ENCODE peak calls at places on chromosome 7, in six cellular contexts. One of them, this sample, is unnamed. For H3K4me1 and H3K27me3, the result is how much of the 10 kb centered on the place peaks cover.

GRCh38 chr7:1026721-1027151 is 17.6 kb upstream of the GPR146 start:
- DNase-seq in left ventricle myocardium inferior: no peak
- DNase-seq in cardiac muscle cell: no peak
- DNase-seq in effector memory CD4-positive, alpha-beta T cell: no peak
- DNase-seq in esophagus squamous epithelium: no peak
- DNase-seq in HCT116: no peak
- DNase-seq in this sample: no peak

GRCh38 chr7:55964261-55964801 is at the start of gene NIPSNAP2:
- DNase-seq in effector memory CD4-positive, alpha-beta T cell: peak
- DNase-seq in cardiac muscle cell: peak
- DNase-seq in HCT116: peak
- DNase-seq in esophagus squamous epithelium: no peak
- DNase-seq in left ventricle myocardium inferior: no peak
- DNase-seq in this sample: peak

GRCh38 chr7:30702200-30702599 is 19.9 kb upstream of the CRHR2 start:
- DNase-seq in cardiac muscle cell: no peak
- DNase-seq in effector memory CD4-positive, alpha-beta T cell: no peak
- DNase-seq in left ventricle myocardium inferior: no peak
- DNase-seq in esophagus squamous epithelium: no peak
- DNase-seq in HCT116: no peak
- DNase-seq in this sample: no peak

GRCh38 chr7:6481445-6481844 is 33.7 kb upstream of the DAGLB start:
- DNase-seq in HCT116: no peak
- DNase-seq in esophagus squamous epithelium: no peak
- DNase-seq in left ventricle myocardium inferior: no peak
- DNase-seq in effector memory CD4-positive, alpha-beta T cell: no peak
- DNase-seq in cardiac muscle cell: no peak
- DNase-seq in this sample: no peak

GRCh38 chr7:100141554-100141949 is 7.2 kb upstream of the LAMTOR4 start:
- DNase-seq in HCT116: no peak
- DNase-seq in esophagus squamous epithelium: no peak
- DNase-seq in left ventricle myocardium inferior: no peak
- DNase-seq in effector memory CD4-positive, alpha-beta T cell: no peak
- DNase-seq in cardiac muscle cell: no peak
- DNase-seq in this sample: no peak

GRCh38 chr7:128410092-128410665 is 397 bp upstream of the IMPDH1 start:
- DNase-seq in effector memory CD4-positive, alpha-beta T cell: peak
- DNase-seq in cardiac muscle cell: peak
- DNase-seq in left ventricle myocardium inferior: peak
- DNase-seq in esophagus squamous epithelium: peak
- DNase-seq in HCT116: peak
- DNase-seq in this sample: peak

GRCh38 chr7:90222811-90223725 is 11.5 kb downstream of the STEAP2 start:
- DNase-seq in HCT116: no peak
- DNase-seq in esophagus squamous epithelium: no peak
- DNase-seq in left ventricle myocardium inferior: peak
- DNase-seq in effector memory CD4-positive, alpha-beta T cell: no peak
- DNase-seq in cardiac muscle cell: peak
- DNase-seq in this sample: no peak

GRCh38 chr7:158073845-158074840 is 513.5 kb downstream of the PTPRN2 start:
- DNase-seq in cardiac muscle cell: no peak
- DNase-seq in HCT116: no peak
- DNase-seq in left ventricle myocardium inferior: no peak
- DNase-seq in esophagus squamous epithelium: no peak
- DNase-seq in effector memory CD4-positive, alpha-beta T cell: no peak
- DNase-seq in this sample: no peak

GRCh38 chr7:107208563-107208962 is 39.8 kb downstream of the HBP1 start:
- DNase-seq in esophagus squamous epithelium: no peak
- DNase-seq in cardiac muscle cell: no peak
- DNase-seq in left ventricle myocardium inferior: no peak
- DNase-seq in effector memory CD4-positive, alpha-beta T cell: no peak
- DNase-seq in HCT116: no peak
- DNase-seq in this sample: no peak

GRCh38 chr7:95199779-95200558 is 124.4 kb downstream of the PON1 start:
- DNase-seq in esophagus squamous epithelium: no peak
- DNase-seq in effector memory CD4-positive, alpha-beta T cell: no peak
- DNase-seq in left ventricle myocardium inferior: no peak
- DNase-seq in HCT116: peak
- DNase-seq in cardiac muscle cell: peak
- DNase-seq in this sample: no peak

GRCh38 chr7:119377-120163 is 72.8 kb upstream of the FAM20C start:
- DNase-seq in effector memory CD4-positive, alpha-beta T cell: no peak
- DNase-seq in HCT116: no peak
- DNase-seq in esophagus squamous epithelium: no peak
- DNase-seq in left ventricle myocardium inferior: peak
- DNase-seq in cardiac muscle cell: no peak
- DNase-seq in this sample: no peak

GRCh38 chr7:47347986-47348385 is 233.9 kb downstream of the TNS3 start:
- DNase-seq in esophagus squamous epithelium: no peak
- DNase-seq in left ventricle myocardium inferior: no peak
- DNase-seq in effector memory CD4-positive, alpha-beta T cell: no peak
- DNase-seq in cardiac muscle cell: no peak
- DNase-seq in HCT116: no peak
- DNase-seq in this sample: no peak

GRCh38 chr7:100493476-100494264 is 9.9 kb downstream of the NYAP1 start:
- DNase-seq in effector memory CD4-positive, alpha-beta T cell: no peak
- DNase-seq in left ventricle myocardium inferior: peak
- DNase-seq in HCT116: no peak
- DNase-seq in esophagus squamous epithelium: no peak
- DNase-seq in cardiac muscle cell: peak
- DNase-seq in this sample: no peak

GRCh38 chr7:47792521-47793121 is 155.6 kb downstream of the PKD1L1 start:
- DNase-seq in cardiac muscle cell: peak
- DNase-seq in left ventricle myocardium inferior: no peak
- DNase-seq in HCT116: peak
- DNase-seq in esophagus squamous epithelium: no peak
- DNase-seq in effector memory CD4-positive, alpha-beta T cell: no peak
- DNase-seq in this sample: no peak

GRCh38 chr7:141389423-141389822 is 161.8 kb upstream of the AGK start:
- DNase-seq in esophagus squamous epithelium: no peak
- DNase-seq in HCT116: no peak
- DNase-seq in left ventricle myocardium inferior: no peak
- DNase-seq in cardiac muscle cell: no peak
- DNase-seq in effector memory CD4-positive, alpha-beta T cell: no peak
- DNase-seq in this sample: no peak

GRCh38 chr7:128774029-128774689 is 1.4 kb downstream of the OPN1SW start:
- DNase-seq in effector memory CD4-positive, alpha-beta T cell: no peak
- DNase-seq in esophagus squamous epithelium: no peak
- DNase-seq in cardiac muscle cell: no peak
- DNase-seq in left ventricle myocardium inferior: no peak
- DNase-seq in HCT116: no peak
- DNase-seq in this sample: no peak

GRCh38 chr7:111587126-111587525 is 24.8 kb upstream of the IMMP2L start:
- DNase-seq in esophagus squamous epithelium: no peak
- DNase-seq in HCT116: no peak
- DNase-seq in cardiac muscle cell: no peak
- DNase-seq in effector memory CD4-positive, alpha-beta T cell: no peak
- DNase-seq in left ventricle myocardium inferior: no peak
- DNase-seq in this sample: no peak

GRCh38 chr7:46071601-46072000 is 150.5 kb upstream of the IGFBP3 start:
- DNase-seq in effector memory CD4-positive, alpha-beta T cell: no peak
- DNase-seq in cardiac muscle cell: peak
- DNase-seq in HCT116: no peak
- DNase-seq in esophagus squamous epithelium: no peak
- DNase-seq in left ventricle myocardium inferior: no peak
- DNase-seq in this sample: no peak

GRCh38 chr7:101547022-101547915 is 81.8 kb downstream of the MYL10 start:
- DNase-seq in HCT116: no peak
- DNase-seq in esophagus squamous epithelium: no peak
- DNase-seq in effector memory CD4-positive, alpha-beta T cell: no peak
- DNase-seq in cardiac muscle cell: no peak
- DNase-seq in left ventricle myocardium inferior: no peak
- DNase-seq in this sample: no peak

GRCh38 chr7:88259656-88260380 is 40.0 kb upstream of the SRI start:
- DNase-seq in left ventricle myocardium inferior: no peak
- DNase-seq in esophagus squamous epithelium: no peak
- DNase-seq in effector memory CD4-positive, alpha-beta T cell: no peak
- DNase-seq in HCT116: no peak
- DNase-seq in cardiac muscle cell: peak
- DNase-seq in this sample: no peak

GRCh38 chr7:129401228-129401967 is 32.8 kb upstream of the STRIP2 start:
- DNase-seq in esophagus squamous epithelium: no peak
- DNase-seq in HCT116: no peak
- DNase-seq in cardiac muscle cell: no peak
- DNase-seq in left ventricle myocardium inferior: no peak
- DNase-seq in effector memory CD4-positive, alpha-beta T cell: no peak
- DNase-seq in this sample: no peak

GRCh38 chr7:1175967-1176851 is 16.2 kb upstream of the ZFAND2A start:
- DNase-seq in cardiac muscle cell: peak
- DNase-seq in HCT116: peak
- DNase-seq in effector memory CD4-positive, alpha-beta T cell: peak
- DNase-seq in left ventricle myocardium inferior: peak
- DNase-seq in esophagus squamous epithelium: peak
- DNase-seq in this sample: peak

GRCh38 chr7:134364619-134365037 is 47.9 kb upstream of the SLC35B4 start:
- DNase-seq in effector memory CD4-positive, alpha-beta T cell: no peak
- DNase-seq in left ventricle myocardium inferior: no peak
- DNase-seq in cardiac muscle cell: peak
- DNase-seq in esophagus squamous epithelium: no peak
- DNase-seq in HCT116: peak
- DNase-seq in this sample: no peak

GRCh38 chr7:130297628-130298027 is 4.7 kb downstream of the CPA4 start:
- DNase-seq in esophagus squamous epithelium: no peak
- DNase-seq in effector memory CD4-positive, alpha-beta T cell: no peak
- DNase-seq in HCT116: no peak
- DNase-seq in cardiac muscle cell: no peak
- DNase-seq in left ventricle myocardium inferior: no peak
- DNase-seq in this sample: no peak

GRCh38 chr7:107563072-107563760 is 504 bp downstream of the COG5 start:
- DNase-seq in esophagus squamous epithelium: no peak
- DNase-seq in effector memory CD4-positive, alpha-beta T cell: no peak
- DNase-seq in cardiac muscle cell: no peak
- DNase-seq in HCT116: peak
- DNase-seq in left ventricle myocardium inferior: no peak
- DNase-seq in this sample: no peak

GRCh38 chr7:9890092-9890491 is 1083.6 kb upstream of the PHF14 start:
- DNase-seq in left ventricle myocardium inferior: no peak
- DNase-seq in HCT116: no peak
- DNase-seq in effector memory CD4-positive, alpha-beta T cell: no peak
- DNase-seq in cardiac muscle cell: no peak
- DNase-seq in esophagus squamous epithelium: no peak
- DNase-seq in this sample: no peak

GRCh38 chr7:81111358-81111757 is 192.5 kb upstream of the SEMA3C start:
- DNase-seq in HCT116: peak
- DNase-seq in effector memory CD4-positive, alpha-beta T cell: no peak
- DNase-seq in cardiac muscle cell: peak
- DNase-seq in esophagus squamous epithelium: no peak
- DNase-seq in left ventricle myocardium inferior: no peak
- DNase-seq in this sample: no peak

GRCh38 chr7:925601-926000 is 28.9 kb downstream of the ADAP1 start:
- DNase-seq in esophagus squamous epithelium: no peak
- DNase-seq in left ventricle myocardium inferior: peak
- DNase-seq in cardiac muscle cell: no peak
- DNase-seq in HCT116: no peak
- DNase-seq in effector memory CD4-positive, alpha-beta T cell: peak
- DNase-seq in this sample: peak

GRCh38 chr7:132609906-132610520 is 33.7 kb upstream of the PLXNA4 start:
- DNase-seq in cardiac muscle cell: no peak
- DNase-seq in HCT116: no peak
- DNase-seq in effector memory CD4-positive, alpha-beta T cell: no peak
- DNase-seq in left ventricle myocardium inferior: no peak
- DNase-seq in esophagus squamous epithelium: no peak
- DNase-seq in this sample: no peak

DNA sequence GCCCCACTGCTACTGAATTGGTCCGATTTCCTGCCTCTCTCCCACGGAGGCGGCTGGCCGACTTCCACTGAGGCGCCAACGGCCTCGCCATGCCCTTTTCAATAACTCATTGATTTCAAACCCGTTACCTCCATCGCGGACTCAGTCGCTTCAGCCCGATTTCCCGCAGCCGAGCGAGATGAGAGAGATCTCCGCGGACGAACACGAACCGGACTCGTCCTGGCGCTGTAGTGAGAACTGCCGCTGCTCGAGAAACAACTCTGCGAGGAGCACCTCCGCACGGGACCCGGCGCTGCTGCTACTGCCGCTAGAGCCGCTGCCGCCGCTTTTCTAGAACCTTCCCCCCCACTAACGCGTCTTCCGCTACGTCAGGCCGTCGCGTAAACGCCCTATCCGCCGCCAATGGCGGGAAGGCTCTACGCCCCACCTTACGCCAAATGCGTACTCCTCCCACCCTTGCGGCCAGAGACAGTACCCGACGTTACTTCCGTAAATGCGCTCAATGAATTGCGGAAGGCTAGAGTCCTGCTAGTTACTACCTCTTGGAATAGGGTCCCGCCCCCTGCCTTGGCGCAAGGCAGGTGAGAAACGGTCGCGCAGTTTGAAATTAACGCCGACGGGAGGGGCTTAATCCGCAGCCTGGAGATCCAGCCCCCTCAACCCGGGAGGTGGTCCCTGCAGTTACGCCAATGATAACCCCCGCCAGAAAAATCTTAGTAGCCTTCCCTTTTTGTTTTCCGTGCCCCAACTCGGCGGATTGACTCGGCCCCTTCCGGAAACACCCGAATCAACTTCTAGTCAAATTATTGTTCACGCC is at the start of gene HNRNPA2B1:
- DNase-seq in HCT116: peak
- DNase-seq in left ventricle myocardium inferior: peak
- DNase-seq in effector memory CD4-positive, alpha-beta T cell: peak
- DNase-seq in esophagus squamous epithelium: peak
- DNase-seq in cardiac muscle cell: peak
- DNase-seq in this sample: peak
- H3K4me1 ChIP-seq in HCT116: under half
- H3K4me1 ChIP-seq in left ventricle myocardium inferior: half or more
- H3K4me1 ChIP-seq in effector memory CD4-positive, alpha-beta T cell: under half
- H3K4me1 ChIP-seq in esophagus squamous epithelium: under half
- H3K4me1 ChIP-seq in cardiac muscle cell: under half
- H3K4me1 ChIP-seq in this sample: under half

GRCh38 chr7:44156453-44157010 is 15.4 kb upstream of the MYL7 start:
- DNase-seq in left ventricle myocardium inferior: no peak
- DNase-seq in effector memory CD4-positive, alpha-beta T cell: no peak
- DNase-seq in cardiac muscle cell: no peak
- DNase-seq in HCT116: no peak
- DNase-seq in esophagus squamous epithelium: no peak
- DNase-seq in this sample: no peak
- H3K27me3 ChIP-seq in left ventricle myocardium inferior: under half
- H3K27me3 ChIP-seq in effector memory CD4-positive, alpha-beta T cell: under half
- H3K27me3 ChIP-seq in cardiac muscle cell: under half
- H3K27me3 ChIP-seq in HCT116: under half
- H3K27me3 ChIP-seq in esophagus squamous epithelium: under half
- H3K27me3 ChIP-seq in this sample: under half

DNA sequence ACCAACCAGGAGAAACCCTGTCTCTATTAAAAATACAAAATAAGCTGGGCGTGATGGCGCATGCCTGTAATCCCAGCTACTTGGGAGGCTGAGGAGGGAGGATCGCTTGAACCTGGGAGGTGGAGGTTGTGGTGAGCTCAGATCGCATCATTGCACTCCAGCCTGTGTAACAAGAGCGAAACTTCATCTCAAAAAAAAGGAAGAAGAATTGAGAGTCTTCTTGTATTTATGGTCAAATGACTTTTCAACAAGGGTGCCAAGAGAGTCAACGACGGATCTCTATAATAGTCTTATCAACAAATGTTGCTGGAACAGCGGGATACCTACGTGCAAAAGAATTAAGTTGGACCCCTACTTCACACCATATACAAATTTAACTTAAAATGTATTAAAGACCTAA is 21.6 kb upstream of the JAZF1 start:
- DNase-seq in effector memory CD4-positive, alpha-beta T cell: no peak
- DNase-seq in HCT116: no peak
- DNase-seq in esophagus squamous epithelium: no peak
- DNase-seq in left ventricle myocardium inferior: no peak
- DNase-seq in cardiac muscle cell: no peak
- DNase-seq in this sample: no peak
- H3K4me1 ChIP-seq in effector memory CD4-positive, alpha-beta T cell: under half
- H3K4me1 ChIP-seq in HCT116: under half
- H3K4me1 ChIP-seq in esophagus squamous epithelium: under half
- H3K4me1 ChIP-seq in left ventricle myocardium inferior: under half
- H3K4me1 ChIP-seq in cardiac muscle cell: under half
- H3K4me1 ChIP-seq in this sample: under half

GRCh38 chr7:121329460-121330052 is 756 bp downstream of the WNT16 start:
- DNase-seq in HCT116: no peak
- DNase-seq in left ventricle myocardium inferior: no peak
- DNase-seq in esophagus squamous epithelium: no peak
- DNase-seq in effector memory CD4-positive, alpha-beta T cell: no peak
- DNase-seq in cardiac muscle cell: no peak
- DNase-seq in this sample: no peak
- H3K27me3 ChIP-seq in HCT116: under half
- H3K27me3 ChIP-seq in left ventricle myocardium inferior: half or more
- H3K27me3 ChIP-seq in esophagus squamous epithelium: under half
- H3K27me3 ChIP-seq in effector memory CD4-positive, alpha-beta T cell: under half
- H3K27me3 ChIP-seq in cardiac muscle cell: half or more
- H3K27me3 ChIP-seq in this sample: under half